ENCODE peak calls at places on chromosomes 16 and 17, in four cellular contexts. L is neural crest cell, F is fibroblast of mammary gland, R is GM12865. E is an unnamed sample.

GRCh38 chr17:19331134-19331533 is 31.4 kb downstream of the B9D1 start:
- DNase-seq in L (no peak), F (peak; percentile 85), R (no peak), E (no peak)

GRCh38 chr16:82694239-82694874 is 67.6 kb downstream of the CDH13 start:
- DNase-seq in L (no peak), F (peak; percentile 70), R (no peak), E (no peak)

GRCh38 chr17:15261063-15261817 is 3.9 kb downstream of the PMP22 start:
- DNase-seq in L (peak; percentile 47), F (peak; percentile 50), R (no peak), E (peak; percentile 84)

GRCh38 chr17:70913086-70913485 is 743.8 kb downstream of the KCNJ2 start:
- DNase-seq in L (no peak), F (peak; percentile 38), R (no peak), E (no peak)

GRCh38 chr16:49179714-49180330 is 101.8 kb downstream of the CBLN1 start:
- DNase-seq in L (no peak), F (no peak), R (no peak), E (no peak)

GRCh38 chr17:4908711-4909496 is 6.0 kb upstream of the CHRNE start:
- DNase-seq in L (peak; percentile 77), F (peak; percentile 93), R (peak; percentile 92), E (peak; percentile 96)

GRCh38 chr17:50642722-50643656 is 8.3 kb downstream of the ABCC3 start:
- DNase-seq in L (no peak), F (no peak), R (no peak), E (peak; percentile 63)

GRCh38 chr17:2240541-2240940 is 63.0 kb downstream of the SMG6 start:
- DNase-seq in L (no peak), F (peak; percentile 72), R (no peak), E (no peak)

GRCh38 chr17:64326420-64327054 is 63.5 kb upstream of the TEX2 start:
- DNase-seq in L (no peak), F (peak; percentile 47), R (peak; percentile 43), E (peak; percentile 94)

GRCh38 chr17:28384281-28385036 is 13.0 kb downstream of the SARM1 start:
- DNase-seq in L (no peak), F (no peak), R (no peak), E (peak; percentile 89)

GRCh38 chr17:43952724-43953666 is 745 bp downstream of the PYY start:
- DNase-seq in L (peak; percentile 30), F (no peak), R (no peak), E (peak; percentile 66)

GRCh38 chr17:48551601-48552452 is 6.9 kb upstream of the HOXB2 start:
- DNase-seq in L (no peak), F (no peak), R (no peak), E (no peak)

GRCh38 chr17:73091770-73092517 is 544 bp downstream of the SLC39A11 start:
- DNase-seq in L (no peak), F (no peak), R (peak; percentile 33), E (no peak)

GRCh38 chr17:17051791-17052461 is 9.7 kb downstream of the MPRIP start:
- DNase-seq in L (no peak), F (peak; percentile 39), R (no peak), E (no peak)

GRCh38 chr17:19016881-19017280 is 12.3 kb upstream of the FAM83G start:
- DNase-seq in L (no peak), F (no peak), R (no peak), E (peak; percentile 50)

GRCh38 chr16:67861877-67862276 is 11.0 kb upstream of the EDC4 start:
- DNase-seq in L (no peak), F (no peak), R (no peak), E (no peak)

GRCh38 chr17:72591500-72592241 is 470.9 kb downstream of the SOX9 start:
- DNase-seq in L (peak; percentile 25), F (peak; percentile 22), R (no peak), E (peak; percentile 84)

GRCh38 chr17:41324180-41325075 is 8.9 kb upstream of the KRTAP17-1 start:
- DNase-seq in L (no peak), F (peak; percentile 8), R (no peak), E (no peak)

GRCh38 chr17:61593404-61593803 is 2.4 kb upstream of the NACA2 start:
- DNase-seq in L (no peak), F (peak; percentile 42), R (no peak), E (no peak)

GRCh38 chr17:5699789-5700188 is 115.5 kb upstream of the NLRP1 start:
- DNase-seq in L (no peak), F (no peak), R (no peak), E (no peak)

GRCh38 chr16:4414187-4414909 is 2.0 kb downstream of the CORO7 start:
- DNase-seq in L (no peak), F (no peak), R (peak; percentile 98), E (no peak)

GRCh38 chr17:58789160-58789559 is 33.5 kb downstream of the PPM1E start:
- DNase-seq in L (no peak), F (no peak), R (no peak), E (no peak)

GRCh38 chr16:1906052-1906845 is 12.0 kb downstream of the HS3ST6 start:
- DNase-seq in L (no peak), F (no peak), R (no peak), E (no peak)

GRCh38 chr16:77951788-77952187 is 70.6 kb upstream of the CLEC3A start:
- DNase-seq in L (no peak), F (no peak), R (peak; percentile 69), E (no peak)

GRCh38 chr16:24986512-24987303 is 28.5 kb downstream of the ARHGAP17 start:
- DNase-seq in L (no peak), F (peak; percentile 85), R (no peak), E (no peak)

GRCh38 chr17:3770471-3770870 is 30.5 kb downstream of the ITGAE start:
- DNase-seq in L (no peak), F (no peak), R (peak; percentile 63), E (peak; percentile 73)

GRCh38 chr16:17138801-17139200 is 332.0 kb downstream of the XYLT1 start:
- DNase-seq in L (peak; percentile 37), F (peak; percentile 13), R (no peak), E (no peak)

GRCh38 chr16:8863594-8864424 is 5.0 kb downstream of the CARHSP1 start:
- DNase-seq in L (no peak), F (peak; percentile 31), R (no peak), E (peak; percentile 87)

GRCh38 chr17:48995871-48996695 is 1.1 kb upstream of the IGF2BP1 start:
- DNase-seq in L (peak; percentile 85), F (no peak), R (no peak), E (no peak)

GRCh38 chr16:21281698-21282389 is 3.8 kb upstream of the CRYM start:
- DNase-seq in L (no peak), F (no peak), R (no peak), E (no peak)

GRCh38 chr16:21277927-21278706 is at the start of gene CRYM:
- DNase-seq in L (peak; percentile 65), F (peak; percentile 25), R (peak; percentile 54), E (peak; percentile 81)

GRCh38 chr16:21284414-21284813 is 6.3 kb upstream of the CRYM start:
- DNase-seq in L (no peak), F (no peak), R (no peak), E (no peak)

GRCh38 chr16:21279501-21279900 is 1.4 kb upstream of the CRYM start:
- DNase-seq in L (no peak), F (peak; percentile 40), R (no peak), E (no peak)

DNA sequence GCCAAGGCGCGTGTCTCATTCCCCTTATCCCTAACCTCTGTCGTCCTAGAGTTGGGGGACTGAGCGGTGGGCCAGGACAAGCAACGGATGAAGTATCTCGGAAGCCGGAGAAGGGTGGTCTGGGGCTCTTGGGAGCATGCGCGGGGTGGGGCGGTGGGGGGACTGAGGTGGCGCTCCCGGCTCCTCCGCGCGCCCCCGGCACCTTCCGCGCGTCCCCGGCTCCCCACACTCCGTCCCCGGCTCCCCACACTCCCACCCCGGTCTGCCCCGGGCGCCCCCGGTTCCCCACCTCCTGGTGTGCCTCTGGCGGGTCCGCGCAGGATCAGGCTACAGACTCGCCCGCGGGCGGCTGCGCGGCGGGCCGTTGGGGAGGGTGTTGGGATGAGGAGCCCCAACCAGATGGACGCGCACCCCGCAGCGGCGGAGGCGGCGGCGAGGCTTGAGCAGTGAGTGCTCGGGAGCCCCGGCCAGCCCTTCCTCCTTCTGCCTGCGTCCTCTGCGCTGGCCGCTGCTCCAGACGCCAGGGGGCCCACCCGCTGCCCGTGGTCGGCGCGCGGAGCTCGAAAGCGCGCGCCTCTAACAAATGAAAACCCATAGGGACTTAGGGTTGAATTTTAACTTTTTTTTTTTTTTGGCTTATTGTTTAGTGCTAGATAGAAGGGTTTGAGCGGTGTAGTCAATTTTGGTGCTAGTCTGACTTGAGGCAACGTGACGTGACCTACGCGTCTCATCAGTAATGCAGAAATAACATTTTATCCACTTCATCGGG is 5.6 kb upstream of the CRYM start:
- DNase-seq in L (peak; percentile 71), F (peak; percentile 38), R (no peak), E (no peak)
- TF ChIP-seq CTCF in L (peak; percentile 59), F (peak; percentile 31), R (no peak), E (no peak)

DNA sequence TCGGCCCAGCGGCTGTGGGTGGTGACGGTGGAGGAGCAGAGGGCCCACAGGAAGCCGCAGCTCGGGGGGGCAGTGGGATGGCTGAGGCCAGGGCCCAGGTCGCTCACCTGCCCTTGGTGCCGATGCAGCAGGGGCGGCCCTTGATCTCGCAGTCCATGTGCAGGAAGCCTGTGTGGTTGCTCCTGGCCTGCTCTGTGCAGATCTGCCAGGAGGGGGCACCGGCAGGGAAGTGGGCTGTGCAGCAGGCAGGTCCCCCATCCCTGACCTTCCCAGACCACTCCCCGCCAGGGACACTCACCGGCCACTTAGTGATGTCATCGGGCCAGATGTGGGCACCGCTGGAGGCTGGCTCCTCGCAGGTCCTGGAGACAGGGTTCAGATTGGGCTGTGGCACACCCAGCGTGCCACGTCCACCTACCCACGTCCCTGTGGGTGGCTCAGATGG is 6.2 kb downstream of the AANAT start:
- DNase-seq in L (peak; percentile 36), F (no peak), R (peak; percentile 39), E (peak; percentile 78)
- TF ChIP-seq CTCF in L (peak; percentile 47), F (peak; percentile 29), R (peak; percentile 29), E (no peak)

GRCh38 chr16:22941970-22942501 is 128.1 kb downstream of the HS3ST2 start:
- DNase-seq in L (no peak), F (no peak), R (no peak), E (no peak)
- TF ChIP-seq CTCF in L (no peak), F (no peak), R (no peak), E (no peak)

GRCh38 chr17:42555122-42555622 is 2.4 kb downstream of the HSD17B1 start:
- DNase-seq in L (no peak), F (no peak), R (no peak), E (no peak)

GRCh38 chr17:42553866-42554249 is 1.1 kb downstream of the HSD17B1 start:
- DNase-seq in L (no peak), F (no peak), R (no peak), E (no peak)

GRCh38 chr17:42548993-42549755 is 3.5 kb upstream of the HSD17B1 start:
- DNase-seq in L (no peak), F (no peak), R (no peak), E (no peak)

GRCh38 chr17:42554250-42555121 is 1.8 kb downstream of the HSD17B1 start:
- DNase-seq in L (peak; percentile 81), F (peak; percentile 64), R (peak; percentile 93), E (peak; percentile 96)

DNA sequence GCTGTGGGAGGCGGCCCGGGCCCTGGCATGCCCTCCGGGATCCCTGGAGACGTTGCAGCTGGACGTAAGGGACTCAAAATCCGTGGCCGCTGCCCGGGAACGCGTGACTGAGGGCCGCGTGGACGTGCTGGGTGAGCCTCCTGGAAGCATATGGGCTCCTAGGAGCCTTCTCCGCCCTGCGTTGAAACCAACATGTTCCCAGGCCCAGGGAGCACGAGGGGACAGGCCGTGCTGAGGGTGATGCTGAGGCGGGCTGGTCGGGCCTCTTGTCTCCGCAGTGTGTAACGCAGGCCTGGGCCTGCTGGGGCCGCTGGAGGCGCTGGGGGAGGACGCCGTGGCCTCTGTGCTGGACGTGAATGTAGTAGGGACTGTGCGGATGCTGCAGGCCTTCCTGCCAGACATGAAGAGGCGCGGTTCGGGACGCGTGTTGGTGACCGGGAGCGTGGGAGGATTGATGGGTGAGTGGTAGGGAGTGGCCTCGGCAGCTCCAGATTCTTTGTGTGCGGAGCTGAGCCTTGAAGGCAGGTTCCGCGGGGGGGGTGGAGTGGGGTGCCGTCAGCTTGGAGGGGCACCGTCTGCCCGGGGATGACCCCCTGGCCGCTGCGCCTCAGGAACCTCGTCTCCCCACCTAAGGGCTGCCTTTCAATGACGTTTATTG is 567 bp downstream of the HSD17B1 start:
- DNase-seq in L (no peak), F (peak; percentile 78), R (no peak), E (no peak)
- TF ChIP-seq CTCF in L (no peak), F (peak; percentile 31), R (no peak), E (no peak)